ENCODE peak calls at places on chromosome 19, in four cellular contexts. N is PC-9, O is GM23338, F is GM23248. H is an unnamed sample. For H3K9me2, the result is how much of the 10 kb centered on the place peaks cover.

GRCh38 chr19:37227996-37228395 is 10.0 kb downstream of the ZNF383 start:
- DNase-seq in N (no peak), O (peak), F (peak), H (no peak)

GRCh38 chr19:23718802-23719201 is 31.8 kb upstream of the ZNF675 start:
- DNase-seq in N (no peak), O (peak), F (no peak), H (no peak)

GRCh38 chr19:35545855-35546381 is 492 bp downstream of the TMEM147 start:
- DNase-seq in N (peak), O (peak), F (peak), H (peak)

GRCh38 chr19:36060430-36060829 is 5.7 kb downstream of the WDR62 start:
- DNase-seq in N (no peak), O (peak), F (peak), H (peak)

GRCh38 chr19:38679839-38680238 is 32.4 kb downstream of the ACTN4 start:
- DNase-seq in N (peak), O (no peak), F (no peak), H (peak)

GRCh38 chr19:48750771-48751504 is 1.5 kb downstream of the FUT1 start:
- DNase-seq in N (no peak), O (no peak), F (no peak), H (no peak)

GRCh38 chr19:54429176-54429495 is 13.9 kb downstream of the TTYH1 start:
- DNase-seq in N (no peak), O (no peak), F (no peak), H (no peak)

GRCh38 chr19:13095934-13096890 is 6.4 kb downstream of the LYL1 start:
- DNase-seq in N (no peak), O (peak), F (no peak), H (peak)

GRCh38 chr19:21751379-21751778 is 16.0 kb downstream of the ZNF100 start:
- DNase-seq in N (no peak), O (no peak), F (peak), H (no peak)

GRCh38 chr19:2282062-2282861 is at the start of gene PEAK3:
- DNase-seq in N (no peak), O (peak), F (peak), H (no peak)

GRCh38 chr19:43464089-43464775 is 1.2 kb downstream of the LYPD3 start:
- DNase-seq in N (no peak), O (no peak), F (peak), H (peak)

GRCh38 chr19:12133069-12133468 is 7.1 kb downstream of the ZNF20 start:
- DNase-seq in N (no peak), O (peak), F (peak), H (no peak)

GRCh38 chr19:51131780-51132680 is 7.3 kb downstream of the SIGLEC9 start:
- DNase-seq in N (no peak), O (peak), F (peak), H (peak)

DNA sequence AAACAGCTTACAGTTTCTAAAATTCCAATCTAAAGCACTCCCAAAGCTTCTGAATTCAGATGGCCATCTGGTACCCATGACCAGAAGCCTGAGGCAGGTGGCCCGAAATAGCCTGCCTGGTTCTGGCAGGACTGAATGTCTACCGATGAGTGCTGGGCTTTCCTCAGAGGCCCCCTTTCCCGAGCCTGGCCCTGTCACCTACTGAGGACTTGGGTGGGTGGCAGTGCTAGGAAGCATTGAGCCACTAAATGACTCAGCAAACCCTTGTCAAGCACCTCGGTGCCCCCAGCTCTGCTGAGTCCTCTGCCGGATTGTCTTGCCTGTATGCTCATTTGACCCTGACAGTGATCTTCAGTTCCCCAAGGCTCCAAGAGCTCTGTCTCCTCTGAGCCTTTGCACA is 17.8 kb downstream of the PPP1R37 start:
- DNase-seq in N (no peak), O (no peak), F (no peak), H (no peak)
- TF ChIP-seq EZH2 in N (no peak), O (no peak), F (no peak), H (no peak)

GRCh38 chr19:11012507-11012906 is 51.7 kb downstream of the SMARCA4 start:
- DNase-seq in N (no peak), O (no peak), F (no peak), H (no peak)
- H3K9me2 ChIP-seq in N (under half), O (under half), F (under half), H (under half)

GRCh38 chr19:45245826-45246225 is 619 bp upstream of the EXOC3L2 start:
- DNase-seq in N (no peak), O (no peak), F (no peak), H (no peak)
- H3K4me3 ChIP-seq in N (no peak), O (no peak), F (no peak), H (no peak)

GRCh38 chr19:41912899-41913475 is 15.3 kb downstream of the ERFL start:
- DNase-seq in N (no peak), O (peak), F (peak), H (no peak)
- TF ChIP-seq EZH2 in N (no peak), O (no peak), F (no peak), H (peak)

DNA sequence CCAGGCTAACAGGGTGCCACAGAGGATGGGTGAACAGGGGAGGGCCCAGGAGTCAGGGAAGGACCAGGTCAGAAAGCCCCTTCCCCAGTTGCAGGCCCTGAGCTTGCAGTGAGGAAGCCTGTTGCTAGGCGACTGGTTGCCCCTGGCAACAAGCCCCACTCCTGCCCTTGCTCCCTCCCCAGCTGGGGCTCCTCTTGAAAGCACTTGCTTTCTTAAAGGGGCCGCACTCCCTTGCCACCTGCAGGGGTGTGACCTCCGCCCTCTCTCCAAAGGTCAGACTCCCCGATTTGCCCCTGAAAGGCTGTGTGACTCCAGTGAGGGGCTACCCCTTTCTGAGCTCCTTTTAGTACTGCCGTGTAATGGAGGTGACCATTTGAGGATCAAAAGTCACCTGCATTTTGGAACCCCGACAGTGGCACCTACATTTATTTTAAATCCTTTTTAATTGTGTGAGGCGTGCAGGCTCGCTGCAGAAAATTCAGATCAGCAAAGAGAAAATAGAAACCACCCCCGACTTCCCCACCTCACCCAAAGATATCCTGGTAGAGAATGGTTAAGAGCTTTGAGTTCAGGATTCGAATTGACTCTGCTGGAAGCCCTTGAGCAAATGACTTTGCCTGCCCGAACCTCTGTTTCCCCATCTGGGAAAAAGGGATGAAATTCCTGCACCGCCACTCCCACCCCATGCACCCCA is 4.8 kb downstream of the FCHO1 start:
- DNase-seq in N (no peak), O (peak), F (no peak), H (peak)
- H3K9me2 ChIP-seq in N (under half), O (under half), F (under half), H (under half)

DNA sequence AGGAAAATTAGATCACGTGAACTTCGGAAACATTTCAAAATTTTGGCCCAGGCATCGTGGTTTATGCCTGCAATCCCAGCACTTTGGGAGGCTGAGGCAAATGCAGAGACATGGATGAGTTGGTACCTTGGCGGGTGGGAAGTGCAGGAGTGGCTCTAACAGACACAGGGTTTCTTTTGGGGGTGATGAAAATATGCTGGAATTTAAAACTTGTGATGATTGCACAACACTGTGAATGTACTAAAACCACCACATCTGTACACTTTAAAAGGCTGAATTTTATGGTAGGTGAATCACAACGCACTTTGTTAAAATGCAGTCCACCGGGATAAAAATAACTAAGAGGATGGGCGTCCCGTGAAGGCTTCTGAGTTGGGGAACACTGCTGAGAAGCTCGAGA is 47.2 kb downstream of the MLLT1 start:
- DNase-seq in N (no peak), O (no peak), F (peak), H (no peak)
- H3K4me3 ChIP-seq in N (no peak), O (no peak), F (peak), H (no peak)